ENCODE peak calls at places on chromosomes 5 and 9, in six cellular contexts. F, I, Y, V, J and K are unnamed samples.

GRCh38 chr9:124954255-124954654 is 13.4 kb upstream of the GOLGA1 start:
- DNase-seq in J (no peak), I (no peak), V (no peak), Y (no peak), F (no peak), K (no peak)

GRCh38 chr5:72079288-72079687 is 28.0 kb upstream of the MAP1B start:
- DNase-seq in Y (no peak), V (no peak), J (no peak), I (no peak), F (peak), K (no peak)

GRCh38 chr5:111144352-111144930 is 52.3 kb downstream of the WDR36 start:
- DNase-seq in V (no peak), J (no peak), I (no peak), F (no peak), Y (no peak), K (no peak)

GRCh38 chr5:77180167-77181081 is 30.1 kb upstream of the PDE8B start:
- DNase-seq in J (no peak), Y (no peak), V (no peak), I (no peak), F (peak), K (no peak)

GRCh38 chr5:53479656-53480473 is 564 bp upstream of the FST start:
- DNase-seq in J (peak), F (peak), I (peak), Y (no peak), V (no peak), K (no peak)

GRCh38 chr9:61665330-61665751 is 475.5 kb downstream of the SPATA31A7 start:
- DNase-seq in Y (no peak), V (no peak), J (no peak), I (no peak), F (no peak), K (no peak)

GRCh38 chr9:129145841-129146292 is 32.2 kb downstream of the IER5L start:
- DNase-seq in F (peak), Y (peak), J (peak), I (no peak), V (peak), K (no peak)

GRCh38 chr9:100287186-100287585 is 65.6 kb downstream of the TEX10 start:
- DNase-seq in J (no peak), V (no peak), Y (no peak), I (no peak), F (no peak), K (no peak)

GRCh38 chr9:127539982-127540663 is 72.0 kb upstream of the STXBP1 start:
- DNase-seq in F (no peak), I (no peak), J (no peak), V (no peak), Y (no peak), K (no peak)